ENCODE peak calls at places on chromosomes 5 and 9, in six cellular contexts. One of them, this sample, is unnamed. For H3K36me3, the result is how much of the 10 kb centered on the place peaks cover.

GRCh38 chr9:87581513-87581912 is 83.8 kb downstream of the DAPK1 start:
- DNase-seq in MM.1S: no peak
- DNase-seq in PC-3: no peak
- DNase-seq in GM23338: no peak
- DNase-seq in HCT116: no peak
- DNase-seq in neural progenitor cell: no peak
- DNase-seq in this sample: no peak

GRCh38 chr9:959914-960313 is 16.5 kb upstream of the DMRT3 start:
- DNase-seq in MM.1S: no peak
- DNase-seq in PC-3: peak
- DNase-seq in GM23338: no peak
- DNase-seq in HCT116: no peak
- DNase-seq in neural progenitor cell: no peak
- DNase-seq in this sample: no peak

GRCh38 chr9:113622038-113622437 is 158.5 kb downstream of the RGS3 start:
- DNase-seq in MM.1S: no peak
- DNase-seq in PC-3: no peak
- DNase-seq in GM23338: no peak
- DNase-seq in HCT116: no peak
- DNase-seq in neural progenitor cell: no peak
- DNase-seq in this sample: no peak

GRCh38 chr5:6905423-6905822 is 192.2 kb downstream of the TENT4A start:
- DNase-seq in MM.1S: no peak
- DNase-seq in PC-3: no peak
- DNase-seq in GM23338: no peak
- DNase-seq in HCT116: no peak
- DNase-seq in neural progenitor cell: no peak
- DNase-seq in this sample: peak

GRCh38 chr5:151880304-151880703 is 44.3 kb downstream of the GLRA1 start:
- DNase-seq in MM.1S: no peak
- DNase-seq in PC-3: no peak
- DNase-seq in GM23338: no peak
- DNase-seq in HCT116: no peak
- DNase-seq in neural progenitor cell: no peak
- DNase-seq in this sample: no peak

GRCh38 chr9:5113523-5113922 is 71.9 kb downstream of the INSL6 start:
- DNase-seq in MM.1S: no peak
- DNase-seq in PC-3: no peak
- DNase-seq in GM23338: no peak
- DNase-seq in HCT116: no peak
- DNase-seq in neural progenitor cell: no peak
- DNase-seq in this sample: no peak

GRCh38 chr5:72452515-72453259 is 54.5 kb downstream of the ZNF366 start:
- DNase-seq in MM.1S: no peak
- DNase-seq in PC-3: peak
- DNase-seq in GM23338: no peak
- DNase-seq in HCT116: peak
- DNase-seq in neural progenitor cell: no peak
- DNase-seq in this sample: peak

GRCh38 chr9:131698715-131699053 is 41.2 kb downstream of the RAPGEF1 start:
- DNase-seq in MM.1S: no peak
- DNase-seq in PC-3: no peak
- DNase-seq in GM23338: no peak
- DNase-seq in HCT116: no peak
- DNase-seq in neural progenitor cell: no peak
- DNase-seq in this sample: no peak

GRCh38 chr9:95023217-95024003 is 294.1 kb downstream of the FANCC start:
- DNase-seq in MM.1S: no peak
- DNase-seq in PC-3: peak
- DNase-seq in GM23338: no peak
- DNase-seq in HCT116: peak
- DNase-seq in neural progenitor cell: no peak
- DNase-seq in this sample: peak

GRCh38 chr9:116115731-116116353 is 37.7 kb upstream of the PAPPA start:
- DNase-seq in MM.1S: no peak
- DNase-seq in PC-3: no peak
- DNase-seq in GM23338: no peak
- DNase-seq in HCT116: no peak
- DNase-seq in neural progenitor cell: no peak
- DNase-seq in this sample: peak

GRCh38 chr5:145856285-145856818 is 16.5 kb downstream of the GRXCR2 start:
- DNase-seq in MM.1S: no peak
- DNase-seq in PC-3: no peak
- DNase-seq in GM23338: peak
- DNase-seq in HCT116: no peak
- DNase-seq in neural progenitor cell: peak
- DNase-seq in this sample: peak

GRCh38 chr9:120926397-120926928 is at the start of gene TRAF1:
- DNase-seq in MM.1S: no peak
- DNase-seq in PC-3: no peak
- DNase-seq in GM23338: no peak
- DNase-seq in HCT116: no peak
- DNase-seq in neural progenitor cell: no peak
- DNase-seq in this sample: no peak

GRCh38 chr5:51378778-51379652 is 4.2 kb upstream of the ISL1 start:
- DNase-seq in MM.1S: peak
- DNase-seq in PC-3: peak
- DNase-seq in GM23338: peak
- DNase-seq in HCT116: no peak
- DNase-seq in neural progenitor cell: peak
- DNase-seq in this sample: peak

GRCh38 chr5:64190562-64191306 is 25.1 kb downstream of the RNF180 start:
- DNase-seq in MM.1S: no peak
- DNase-seq in PC-3: no peak
- DNase-seq in GM23338: no peak
- DNase-seq in HCT116: no peak
- DNase-seq in neural progenitor cell: no peak
- DNase-seq in this sample: no peak

GRCh38 chr5:169781452-169782345 is 144.6 kb downstream of the DOCK2 start:
- DNase-seq in MM.1S: no peak
- DNase-seq in PC-3: no peak
- DNase-seq in GM23338: no peak
- DNase-seq in HCT116: no peak
- DNase-seq in neural progenitor cell: no peak
- DNase-seq in this sample: no peak

GRCh38 chr9:105154723-105155191 is 89.7 kb upstream of the SLC44A1 start:
- DNase-seq in MM.1S: no peak
- DNase-seq in PC-3: peak
- DNase-seq in GM23338: no peak
- DNase-seq in HCT116: no peak
- DNase-seq in neural progenitor cell: no peak
- DNase-seq in this sample: peak

GRCh38 chr5:172385164-172385563 is 69.2 kb downstream of the SH3PXD2B start:
- DNase-seq in MM.1S: no peak
- DNase-seq in PC-3: no peak
- DNase-seq in GM23338: no peak
- DNase-seq in HCT116: no peak
- DNase-seq in neural progenitor cell: no peak
- DNase-seq in this sample: no peak

GRCh38 chr5:90484540-90484939 is 9.9 kb downstream of the POLR3G start:
- DNase-seq in MM.1S: no peak
- DNase-seq in PC-3: no peak
- DNase-seq in GM23338: peak
- DNase-seq in HCT116: no peak
- DNase-seq in neural progenitor cell: no peak
- DNase-seq in this sample: no peak

GRCh38 chr5:171601266-171601881 is 181.9 kb downstream of the FGF18 start:
- DNase-seq in MM.1S: no peak
- DNase-seq in PC-3: no peak
- DNase-seq in GM23338: no peak
- DNase-seq in HCT116: no peak
- DNase-seq in neural progenitor cell: no peak
- DNase-seq in this sample: no peak

GRCh38 chr9:129962889-129963703 is 79.9 kb downstream of the FNBP1 start:
- DNase-seq in MM.1S: peak
- DNase-seq in PC-3: peak
- DNase-seq in GM23338: peak
- DNase-seq in HCT116: no peak
- DNase-seq in neural progenitor cell: peak
- DNase-seq in this sample: peak

GRCh38 chr5:83608122-83608521 is 112.5 kb downstream of the HAPLN1 start:
- DNase-seq in MM.1S: peak
- DNase-seq in PC-3: peak
- DNase-seq in GM23338: peak
- DNase-seq in HCT116: peak
- DNase-seq in neural progenitor cell: peak
- DNase-seq in this sample: peak

GRCh38 chr9:69455311-69455710 is 130.3 kb downstream of the ENTREP1 start:
- DNase-seq in MM.1S: no peak
- DNase-seq in PC-3: no peak
- DNase-seq in GM23338: no peak
- DNase-seq in HCT116: no peak
- DNase-seq in neural progenitor cell: no peak
- DNase-seq in this sample: no peak

GRCh38 chr5:5014836-5015235 is 125.3 kb upstream of the ADAMTS16 start:
- DNase-seq in MM.1S: no peak
- DNase-seq in PC-3: peak
- DNase-seq in GM23338: peak
- DNase-seq in HCT116: no peak
- DNase-seq in neural progenitor cell: peak
- DNase-seq in this sample: peak

GRCh38 chr5:151126199-151126645 is 31.4 kb downstream of the ANXA6 start:
- DNase-seq in MM.1S: peak
- DNase-seq in PC-3: peak
- DNase-seq in GM23338: peak
- DNase-seq in HCT116: peak
- DNase-seq in neural progenitor cell: peak
- DNase-seq in this sample: peak

GRCh38 chr9:131039129-131039954 is 30.4 kb downstream of the LAMC3 start:
- DNase-seq in MM.1S: no peak
- DNase-seq in PC-3: no peak
- DNase-seq in GM23338: no peak
- DNase-seq in HCT116: no peak
- DNase-seq in neural progenitor cell: no peak
- DNase-seq in this sample: no peak

GRCh38 chr5:38883842-38884241 is 38.0 kb downstream of the OSMR start:
- DNase-seq in MM.1S: no peak
- DNase-seq in PC-3: no peak
- DNase-seq in GM23338: no peak
- DNase-seq in HCT116: no peak
- DNase-seq in neural progenitor cell: no peak
- DNase-seq in this sample: no peak

GRCh38 chr5:23216345-23216744 is 291.1 kb upstream of the PRDM9 start:
- DNase-seq in MM.1S: no peak
- DNase-seq in PC-3: no peak
- DNase-seq in GM23338: no peak
- DNase-seq in HCT116: no peak
- DNase-seq in neural progenitor cell: no peak
- DNase-seq in this sample: no peak

GRCh38 chr9:129482521-129483466 is 138.1 kb downstream of the C9orf50 start:
- DNase-seq in MM.1S: no peak
- DNase-seq in PC-3: peak
- DNase-seq in GM23338: peak
- DNase-seq in HCT116: no peak
- DNase-seq in neural progenitor cell: peak
- DNase-seq in this sample: peak

GRCh38 chr5:138963763-138964371 is 88.7 kb upstream of the LRRTM2 start:
- DNase-seq in MM.1S: no peak
- DNase-seq in PC-3: no peak
- DNase-seq in GM23338: no peak
- DNase-seq in HCT116: no peak
- DNase-seq in neural progenitor cell: peak
- DNase-seq in this sample: no peak

DNA sequence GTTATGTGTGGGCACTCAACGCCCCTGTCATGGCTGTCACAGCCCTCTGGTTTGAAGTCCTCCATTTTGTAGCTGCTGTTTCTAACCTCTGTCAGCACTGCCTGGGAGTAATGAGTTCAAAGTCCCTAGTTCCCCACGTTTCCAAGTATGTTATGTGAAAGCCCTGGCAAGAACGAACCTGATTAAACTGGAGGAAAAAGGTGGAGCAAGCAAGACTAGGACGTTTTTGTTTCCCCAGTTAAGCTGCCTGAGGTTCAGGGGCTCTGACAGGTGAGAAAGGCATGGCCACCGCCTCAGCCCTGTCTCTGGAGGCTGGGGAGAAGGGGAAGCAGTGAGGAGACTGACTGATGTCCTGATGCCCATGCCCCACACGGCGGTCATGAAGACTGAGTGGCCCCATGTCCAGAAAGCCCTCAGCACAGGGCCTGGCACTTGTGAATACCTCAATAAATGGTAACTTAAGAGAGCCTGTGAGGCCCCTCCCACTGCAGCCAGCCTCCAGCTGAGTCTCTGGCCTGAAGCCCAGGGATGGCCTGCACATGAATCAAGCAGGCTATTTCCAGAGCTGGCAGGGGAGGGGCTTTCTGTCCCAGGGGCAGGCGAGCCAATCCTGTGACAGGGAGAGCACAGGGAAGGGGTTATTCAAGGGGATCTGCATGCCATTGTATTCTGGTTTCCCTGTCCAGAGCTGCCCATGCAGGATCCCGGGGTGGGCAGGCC is 61.8 kb downstream of the PFDN1 start:
- DNase-seq in MM.1S: no peak
- DNase-seq in PC-3: peak
- DNase-seq in GM23338: peak
- DNase-seq in HCT116: peak
- DNase-seq in neural progenitor cell: peak
- DNase-seq in this sample: peak
- TF ChIP-seq EZH2phosphoT487 in MM.1S: no peak
- TF ChIP-seq EZH2phosphoT487 in PC-3: no peak
- TF ChIP-seq EZH2phosphoT487 in GM23338: no peak
- TF ChIP-seq EZH2phosphoT487 in HCT116: no peak
- TF ChIP-seq EZH2phosphoT487 in neural progenitor cell: no peak
- TF ChIP-seq EZH2phosphoT487 in this sample: no peak

DNA sequence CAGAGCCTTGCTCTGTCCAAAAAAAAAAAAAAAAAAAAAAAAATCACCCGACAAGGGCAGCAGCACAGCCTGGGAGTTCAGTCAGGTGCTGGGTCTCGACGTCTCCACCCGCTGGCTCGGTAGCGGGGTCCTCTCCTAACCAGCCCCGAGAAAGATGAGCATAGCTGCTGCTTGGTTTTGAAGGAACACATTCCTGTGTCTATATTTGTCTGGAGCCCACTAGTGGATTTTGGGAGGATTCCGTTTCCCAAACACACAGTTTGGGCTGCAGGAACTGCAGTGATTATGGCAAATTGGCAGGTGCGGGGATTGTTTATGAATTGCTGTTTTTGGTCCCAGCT is 1.2 kb downstream of the OTULINL start:
- DNase-seq in MM.1S: no peak
- DNase-seq in PC-3: peak
- DNase-seq in GM23338: no peak
- DNase-seq in HCT116: no peak
- DNase-seq in neural progenitor cell: no peak
- DNase-seq in this sample: peak
- TF ChIP-seq EZH2 in MM.1S: no peak
- TF ChIP-seq EZH2 in PC-3: no peak
- TF ChIP-seq EZH2 in GM23338: no peak
- TF ChIP-seq EZH2 in HCT116: no peak
- TF ChIP-seq EZH2 in neural progenitor cell: no peak
- TF ChIP-seq EZH2 in this sample: no peak

GRCh38 chr9:128252317-128253139 is 23.3 kb downstream of the GOLGA2 start:
- DNase-seq in MM.1S: no peak
- DNase-seq in PC-3: no peak
- DNase-seq in GM23338: no peak
- DNase-seq in HCT116: no peak
- DNase-seq in neural progenitor cell: no peak
- DNase-seq in this sample: no peak
- H3K36me3 ChIP-seq in MM.1S: under half
- H3K36me3 ChIP-seq in PC-3: under half
- H3K36me3 ChIP-seq in GM23338: under half
- H3K36me3 ChIP-seq in HCT116: under half
- H3K36me3 ChIP-seq in neural progenitor cell: under half
- H3K36me3 ChIP-seq in this sample: under half

GRCh38 chr5:128665747-128666355 is 127.8 kb upstream of the FBN2 start:
- DNase-seq in MM.1S: no peak
- DNase-seq in PC-3: no peak
- DNase-seq in GM23338: no peak
- DNase-seq in HCT116: no peak
- DNase-seq in neural progenitor cell: no peak
- DNase-seq in this sample: peak
- TF ChIP-seq EZH2phosphoT487 in MM.1S: no peak
- TF ChIP-seq EZH2phosphoT487 in PC-3: no peak
- TF ChIP-seq EZH2phosphoT487 in GM23338: no peak
- TF ChIP-seq EZH2phosphoT487 in HCT116: no peak
- TF ChIP-seq EZH2phosphoT487 in neural progenitor cell: no peak
- TF ChIP-seq EZH2phosphoT487 in this sample: no peak

This sample was measured in GM23248.